ENCODE peak calls at places on chromosomes 12 and 14, in four cellular contexts. X, D, V and L are unnamed samples.

GRCh38 chr12:94650143-94651056 is at the start of gene TMCC3:
- DNase-seq in X (peak), D (peak), V (peak), L (peak)

GRCh38 chr14:64706552-64707193 is 2.4 kb downstream of the PLEKHG3 start:
- DNase-seq in X (no peak), D (peak), V (peak), L (peak)

GRCh38 chr12:130872179-130873096 is 572 bp downstream of the RAN start:
- DNase-seq in X (peak), D (peak), V (peak), L (peak)

GRCh38 chr12:41661141-41661540 is 473.0 kb downstream of the PDZRN4 start:
- DNase-seq in X (no peak), D (no peak), V (no peak), L (no peak)

GRCh38 chr12:124675881-124676688 is 108.7 kb upstream of the NCOR2 start:
- DNase-seq in X (no peak), D (no peak), V (no peak), L (no peak)

GRCh38 chr12:92419201-92419600 is 273.6 kb upstream of the BTG1 start:
- DNase-seq in X (peak), D (no peak), V (no peak), L (no peak)

GRCh38 chr12:14185441-14186192 is 179.9 kb upstream of the ATF7IP start:
- DNase-seq in X (peak), D (peak), V (peak), L (peak)

GRCh38 chr14:39177168-39177545 is 2.1 kb downstream of the PNN start:
- DNase-seq in X (no peak), D (no peak), V (no peak), L (no peak)

GRCh38 chr14:20494935-20495766 is 10.2 kb upstream of the RNASE10 start:
- DNase-seq in X (no peak), D (no peak), V (no peak), L (no peak)

GRCh38 chr12:2624543-2625266 is 170.1 kb upstream of the FKBP4 start:
- DNase-seq in X (no peak), D (peak), V (no peak), L (no peak)